ENCODE peak calls at places on chromosomes 13 and 19, in nine cellular contexts. One of them, this sample, is unnamed.

GRCh38 chr13:64675256-64675892 is 2554.8 kb downstream of the PCDH9 start:
- DNase-seq in PC-3: peak; percentile 76
- DNase-seq in CD4-positive, alpha-beta T cell: no peak
- DNase-seq in CD4-positive, alpha-beta memory T cell: no peak
- DNase-seq in CD4-positive, CD25-positive, alpha-beta regulatory T cell: no peak
- DNase-seq in IMR-90: peak; percentile 77
- DNase-seq in pancreas: no peak
- DNase-seq in lower lobe of right lung: no peak
- DNase-seq in RWPE2: no peak
- DNase-seq in this sample: no peak

GRCh38 chr13:107324416-107325204 is 756.7 kb upstream of the ARGLU1 start:
- DNase-seq in lower lobe of right lung: no peak
- DNase-seq in pancreas: no peak
- DNase-seq in IMR-90: peak; percentile 34
- DNase-seq in RWPE2: no peak
- DNase-seq in PC-3: no peak
- DNase-seq in CD4-positive, alpha-beta T cell: no peak
- DNase-seq in CD4-positive, alpha-beta memory T cell: no peak
- DNase-seq in CD4-positive, CD25-positive, alpha-beta regulatory T cell: no peak
- DNase-seq in this sample: no peak

GRCh38 chr13:77507931-77508776 is 27.4 kb upstream of the SCEL start:
- DNase-seq in pancreas: no peak
- DNase-seq in PC-3: peak; percentile 92
- DNase-seq in lower lobe of right lung: no peak
- DNase-seq in IMR-90: peak; percentile 49
- DNase-seq in CD4-positive, alpha-beta memory T cell: no peak
- DNase-seq in CD4-positive, alpha-beta T cell: no peak
- DNase-seq in CD4-positive, CD25-positive, alpha-beta regulatory T cell: no peak
- DNase-seq in RWPE2: peak; percentile 66
- DNase-seq in this sample: no peak

GRCh38 chr19:15714638-15715037 is 13.2 kb upstream of the OR10H2 start:
- DNase-seq in pancreas: no peak
- DNase-seq in IMR-90: no peak
- DNase-seq in PC-3: no peak
- DNase-seq in CD4-positive, alpha-beta T cell: no peak
- DNase-seq in RWPE2: no peak
- DNase-seq in lower lobe of right lung: no peak
- DNase-seq in CD4-positive, CD25-positive, alpha-beta regulatory T cell: no peak
- DNase-seq in CD4-positive, alpha-beta memory T cell: no peak
- DNase-seq in this sample: no peak

GRCh38 chr13:29969286-29969685 is 118.9 kb upstream of the UBL3 start:
- DNase-seq in RWPE2: no peak
- DNase-seq in lower lobe of right lung: no peak
- DNase-seq in PC-3: peak; percentile 74
- DNase-seq in pancreas: no peak
- DNase-seq in IMR-90: peak; percentile 92
- DNase-seq in CD4-positive, alpha-beta memory T cell: no peak
- DNase-seq in CD4-positive, alpha-beta T cell: no peak
- DNase-seq in CD4-positive, CD25-positive, alpha-beta regulatory T cell: no peak
- DNase-seq in this sample: no peak

GRCh38 chr19:41691268-41691970 is 3.3 kb upstream of the CEACAM7 start:
- DNase-seq in CD4-positive, CD25-positive, alpha-beta regulatory T cell: peak; percentile 30
- DNase-seq in CD4-positive, alpha-beta T cell: peak; percentile 16
- DNase-seq in CD4-positive, alpha-beta memory T cell: peak; percentile 22
- DNase-seq in RWPE2: no peak
- DNase-seq in IMR-90: no peak
- DNase-seq in lower lobe of right lung: no peak
- DNase-seq in PC-3: peak; percentile 27
- DNase-seq in pancreas: peak; percentile 48
- DNase-seq in this sample: no peak

GRCh38 chr19:47497073-47497766 is 13.2 kb upstream of the KPTN start:
- DNase-seq in CD4-positive, alpha-beta T cell: no peak
- DNase-seq in CD4-positive, CD25-positive, alpha-beta regulatory T cell: no peak
- DNase-seq in IMR-90: no peak
- DNase-seq in pancreas: no peak
- DNase-seq in RWPE2: no peak
- DNase-seq in PC-3: no peak
- DNase-seq in CD4-positive, alpha-beta memory T cell: no peak
- DNase-seq in lower lobe of right lung: no peak
- DNase-seq in this sample: no peak

GRCh38 chr19:55418185-55418584 is 10.6 kb upstream of the UBE2S start:
- DNase-seq in lower lobe of right lung: no peak
- DNase-seq in CD4-positive, CD25-positive, alpha-beta regulatory T cell: peak; percentile 71
- DNase-seq in PC-3: peak; percentile 93
- DNase-seq in IMR-90: peak; percentile 91
- DNase-seq in pancreas: peak; percentile 68
- DNase-seq in RWPE2: no peak
- DNase-seq in CD4-positive, alpha-beta memory T cell: peak; percentile 61
- DNase-seq in CD4-positive, alpha-beta T cell: peak; percentile 35
- DNase-seq in this sample: no peak

DNA sequence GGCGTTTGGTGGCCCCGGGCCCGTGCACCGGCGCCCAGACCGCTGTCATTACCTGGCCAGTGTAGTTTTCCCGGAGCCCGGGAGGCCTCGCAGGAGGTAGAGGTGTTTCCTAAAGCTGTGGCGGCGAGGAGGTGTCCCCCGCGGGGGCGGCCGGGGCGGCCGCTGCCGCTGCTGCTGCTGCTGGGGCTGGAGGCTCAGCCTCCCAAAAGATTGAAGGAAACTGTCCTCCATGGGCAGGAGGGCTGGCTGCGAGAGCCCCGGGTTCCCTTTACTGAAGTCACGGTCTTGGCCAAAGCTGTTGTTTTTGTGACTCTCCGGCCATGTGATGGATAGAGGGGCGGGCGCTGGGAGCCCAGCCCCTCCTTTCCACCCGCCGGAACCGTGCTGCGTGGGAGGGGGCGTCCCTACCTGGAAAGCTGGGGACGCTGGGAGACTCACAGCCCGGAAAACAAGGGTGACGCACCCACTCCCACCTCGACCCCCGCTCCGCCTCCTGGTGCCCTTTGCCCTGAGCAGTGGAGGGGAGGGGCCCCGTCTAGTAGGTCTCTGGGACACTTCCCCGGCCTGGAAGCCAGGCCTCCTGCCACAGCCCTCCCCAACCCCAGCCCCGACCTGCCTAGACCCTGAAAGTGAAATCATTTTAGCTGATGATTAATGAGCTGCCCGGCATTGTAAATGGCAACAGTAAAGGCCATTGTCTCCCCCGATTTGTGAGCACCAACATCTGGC is at the start of gene N4BP2L1:
- DNase-seq in lower lobe of right lung: peak; percentile 87
- DNase-seq in PC-3: peak; percentile 32
- DNase-seq in pancreas: peak; percentile 76
- DNase-seq in CD4-positive, alpha-beta T cell: peak; percentile 75
- DNase-seq in CD4-positive, alpha-beta memory T cell: peak; percentile 80
- DNase-seq in RWPE2: no peak
- DNase-seq in IMR-90: no peak
- DNase-seq in CD4-positive, CD25-positive, alpha-beta regulatory T cell: peak; percentile 84
- DNase-seq in this sample: peak; percentile 64
- H3K27ac ChIP-seq in lower lobe of right lung: peak within 1 kb of the TSS; percentile 92
- H3K27ac ChIP-seq in PC-3: no peak within 1 kb of the TSS
- H3K27ac ChIP-seq in pancreas: peak within 1 kb of the TSS; percentile 83
- H3K27ac ChIP-seq in CD4-positive, alpha-beta T cell: peak within 1 kb of the TSS; percentile 91
- H3K27ac ChIP-seq in CD4-positive, alpha-beta memory T cell: peak within 1 kb of the TSS; percentile 84
- H3K27ac ChIP-seq in RWPE2: no peak within 1 kb of the TSS
- H3K27ac ChIP-seq in IMR-90: no peak within 1 kb of the TSS
- H3K27ac ChIP-seq in CD4-positive, CD25-positive, alpha-beta regulatory T cell: peak within 1 kb of the TSS; percentile 94
- H3K27ac ChIP-seq in this sample: peak within 1 kb of the TSS; percentile 92

GRCh38 chr19:18876865-18877264 is 19.1 kb downstream of the CERS1 start:
- DNase-seq in pancreas: no peak
- DNase-seq in PC-3: no peak
- DNase-seq in CD4-positive, CD25-positive, alpha-beta regulatory T cell: no peak
- DNase-seq in lower lobe of right lung: no peak
- DNase-seq in RWPE2: no peak
- DNase-seq in IMR-90: no peak
- DNase-seq in CD4-positive, alpha-beta T cell: no peak
- DNase-seq in CD4-positive, alpha-beta memory T cell: no peak
- DNase-seq in this sample: no peak

GRCh38 chr19:18878858-18879578 is 16.9 kb downstream of the CERS1 start:
- DNase-seq in IMR-90: no peak
- DNase-seq in lower lobe of right lung: peak; percentile 39
- DNase-seq in CD4-positive, alpha-beta T cell: no peak
- DNase-seq in pancreas: no peak
- DNase-seq in PC-3: no peak
- DNase-seq in CD4-positive, alpha-beta memory T cell: no peak
- DNase-seq in RWPE2: no peak
- DNase-seq in CD4-positive, CD25-positive, alpha-beta regulatory T cell: no peak
- DNase-seq in this sample: no peak

GRCh38 chr19:18879579-18880373 is 16.2 kb downstream of the CERS1 start:
- DNase-seq in pancreas: no peak
- DNase-seq in CD4-positive, alpha-beta T cell: no peak
- DNase-seq in CD4-positive, CD25-positive, alpha-beta regulatory T cell: peak; percentile 30
- DNase-seq in PC-3: peak; percentile 79
- DNase-seq in CD4-positive, alpha-beta memory T cell: no peak
- DNase-seq in lower lobe of right lung: peak; percentile 50
- DNase-seq in IMR-90: no peak
- DNase-seq in RWPE2: peak; percentile 73
- DNase-seq in this sample: no peak

GRCh38 chr19:18875726-18876125 is 20.2 kb downstream of the CERS1 start:
- DNase-seq in pancreas: no peak
- DNase-seq in CD4-positive, alpha-beta T cell: no peak
- DNase-seq in CD4-positive, CD25-positive, alpha-beta regulatory T cell: no peak
- DNase-seq in lower lobe of right lung: no peak
- DNase-seq in IMR-90: peak; percentile 36
- DNase-seq in PC-3: no peak
- DNase-seq in RWPE2: no peak
- DNase-seq in CD4-positive, alpha-beta memory T cell: no peak
- DNase-seq in this sample: no peak

DNA sequence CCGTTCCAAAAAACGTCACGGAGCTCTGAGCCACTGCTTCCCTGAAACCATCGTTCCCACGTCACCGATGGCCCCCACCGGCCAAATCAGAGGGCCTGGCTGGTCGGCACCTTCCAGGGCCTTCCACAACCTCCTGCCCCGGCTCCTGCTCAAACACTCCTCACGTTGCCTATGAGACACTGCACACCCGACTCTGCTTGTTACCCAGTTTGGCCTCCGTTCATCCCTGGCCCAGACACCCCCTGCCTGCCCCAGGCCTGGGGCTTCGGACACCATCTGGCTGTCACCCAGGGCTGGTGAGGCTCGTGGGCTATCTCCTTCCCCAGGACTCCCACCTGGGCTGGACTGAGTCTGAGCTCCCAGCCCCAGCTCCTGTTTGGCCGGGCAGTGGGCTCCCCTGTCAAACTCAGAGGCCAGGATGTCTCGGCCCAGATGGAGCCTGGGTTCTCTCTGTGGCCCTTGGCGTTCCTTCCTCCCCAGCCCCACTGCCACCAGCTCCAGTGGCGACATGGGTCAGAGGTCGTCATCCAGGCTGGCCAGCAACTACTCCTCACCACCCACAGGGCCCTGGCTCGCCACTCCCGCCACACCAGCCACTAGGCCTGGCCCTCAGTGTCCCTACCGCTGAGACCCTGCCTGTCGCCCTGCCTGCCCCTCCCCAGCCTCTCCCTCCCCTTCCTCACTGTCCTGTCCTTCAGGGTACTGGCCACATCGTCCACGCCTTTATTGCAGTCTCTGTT is 17.7 kb downstream of the CERS1 start:
- DNase-seq in RWPE2: peak; percentile 42
- DNase-seq in CD4-positive, alpha-beta memory T cell: no peak
- DNase-seq in lower lobe of right lung: no peak
- DNase-seq in CD4-positive, CD25-positive, alpha-beta regulatory T cell: no peak
- DNase-seq in pancreas: no peak
- DNase-seq in CD4-positive, alpha-beta T cell: no peak
- DNase-seq in IMR-90: no peak
- DNase-seq in PC-3: no peak
- DNase-seq in this sample: no peak
- H3K9me3 ChIP-seq in RWPE2: no peaks in the 10 kb centered on the region
- H3K9me3 ChIP-seq in CD4-positive, alpha-beta memory T cell: no peaks in the 10 kb centered on the region
- H3K9me3 ChIP-seq in lower lobe of right lung: no peaks in the 10 kb centered on the region
- H3K9me3 ChIP-seq in CD4-positive, CD25-positive, alpha-beta regulatory T cell: no peaks in the 10 kb centered on the region
- H3K9me3 ChIP-seq in pancreas: no peaks in the 10 kb centered on the region
- H3K9me3 ChIP-seq in CD4-positive, alpha-beta T cell: no peaks in the 10 kb centered on the region
- H3K9me3 ChIP-seq in IMR-90: peaks cover 6% of the 10 kb centered on the region
- H3K9me3 ChIP-seq in PC-3: no peaks in the 10 kb centered on the region
- H3K9me3 ChIP-seq in this sample: peaks cover 6% of the 10 kb centered on the region

GRCh38 chr19:39146091-39146490 is 20.5 kb downstream of the PAK4 start:
- DNase-seq in CD4-positive, CD25-positive, alpha-beta regulatory T cell: no peak
- DNase-seq in pancreas: no peak
- DNase-seq in CD4-positive, alpha-beta memory T cell: no peak
- DNase-seq in lower lobe of right lung: no peak
- DNase-seq in CD4-positive, alpha-beta T cell: no peak
- DNase-seq in RWPE2: no peak
- DNase-seq in PC-3: no peak
- DNase-seq in IMR-90: no peak
- DNase-seq in this sample: no peak

GRCh38 chr19:39145180-39145953 is 19.8 kb downstream of the PAK4 start:
- DNase-seq in CD4-positive, alpha-beta T cell: no peak
- DNase-seq in lower lobe of right lung: no peak
- DNase-seq in CD4-positive, alpha-beta memory T cell: no peak
- DNase-seq in PC-3: no peak
- DNase-seq in CD4-positive, CD25-positive, alpha-beta regulatory T cell: no peak
- DNase-seq in pancreas: no peak
- DNase-seq in RWPE2: no peak
- DNase-seq in IMR-90: no peak
- DNase-seq in this sample: no peak

GRCh38 chr19:39146686-39147450 is 21.3 kb downstream of the PAK4 start:
- DNase-seq in CD4-positive, CD25-positive, alpha-beta regulatory T cell: no peak
- DNase-seq in IMR-90: no peak
- DNase-seq in CD4-positive, alpha-beta memory T cell: no peak
- DNase-seq in pancreas: no peak
- DNase-seq in lower lobe of right lung: no peak
- DNase-seq in RWPE2: no peak
- DNase-seq in CD4-positive, alpha-beta T cell: no peak
- DNase-seq in PC-3: no peak
- DNase-seq in this sample: no peak

GRCh38 chr19:39142655-39143054 is 17.1 kb downstream of the PAK4 start:
- DNase-seq in CD4-positive, alpha-beta T cell: no peak
- DNase-seq in RWPE2: no peak
- DNase-seq in pancreas: no peak
- DNase-seq in lower lobe of right lung: no peak
- DNase-seq in CD4-positive, CD25-positive, alpha-beta regulatory T cell: no peak
- DNase-seq in CD4-positive, alpha-beta memory T cell: no peak
- DNase-seq in PC-3: no peak
- DNase-seq in IMR-90: no peak
- DNase-seq in this sample: no peak

GRCh38 chr19:39144487-39145071 is 19.0 kb downstream of the PAK4 start:
- DNase-seq in PC-3: no peak
- DNase-seq in pancreas: no peak
- DNase-seq in CD4-positive, alpha-beta T cell: no peak
- DNase-seq in CD4-positive, CD25-positive, alpha-beta regulatory T cell: no peak
- DNase-seq in IMR-90: peak; percentile 22
- DNase-seq in RWPE2: no peak
- DNase-seq in CD4-positive, alpha-beta memory T cell: no peak
- DNase-seq in lower lobe of right lung: no peak
- DNase-seq in this sample: no peak
- H3K27ac ChIP-seq in PC-3: no peak overlapping the region
- H3K27ac ChIP-seq in pancreas: peak overlapping the region; percentile 80
- H3K27ac ChIP-seq in CD4-positive, alpha-beta T cell: no peak overlapping the region
- H3K27ac ChIP-seq in CD4-positive, CD25-positive, alpha-beta regulatory T cell: no peak overlapping the region
- H3K27ac ChIP-seq in IMR-90: no peak overlapping the region
- H3K27ac ChIP-seq in RWPE2: no peak overlapping the region
- H3K27ac ChIP-seq in CD4-positive, alpha-beta memory T cell: no peak overlapping the region
- H3K27ac ChIP-seq in lower lobe of right lung: peak overlapping the region; percentile 73
- H3K27ac ChIP-seq in this sample: peak overlapping the region; percentile 75

DNA sequence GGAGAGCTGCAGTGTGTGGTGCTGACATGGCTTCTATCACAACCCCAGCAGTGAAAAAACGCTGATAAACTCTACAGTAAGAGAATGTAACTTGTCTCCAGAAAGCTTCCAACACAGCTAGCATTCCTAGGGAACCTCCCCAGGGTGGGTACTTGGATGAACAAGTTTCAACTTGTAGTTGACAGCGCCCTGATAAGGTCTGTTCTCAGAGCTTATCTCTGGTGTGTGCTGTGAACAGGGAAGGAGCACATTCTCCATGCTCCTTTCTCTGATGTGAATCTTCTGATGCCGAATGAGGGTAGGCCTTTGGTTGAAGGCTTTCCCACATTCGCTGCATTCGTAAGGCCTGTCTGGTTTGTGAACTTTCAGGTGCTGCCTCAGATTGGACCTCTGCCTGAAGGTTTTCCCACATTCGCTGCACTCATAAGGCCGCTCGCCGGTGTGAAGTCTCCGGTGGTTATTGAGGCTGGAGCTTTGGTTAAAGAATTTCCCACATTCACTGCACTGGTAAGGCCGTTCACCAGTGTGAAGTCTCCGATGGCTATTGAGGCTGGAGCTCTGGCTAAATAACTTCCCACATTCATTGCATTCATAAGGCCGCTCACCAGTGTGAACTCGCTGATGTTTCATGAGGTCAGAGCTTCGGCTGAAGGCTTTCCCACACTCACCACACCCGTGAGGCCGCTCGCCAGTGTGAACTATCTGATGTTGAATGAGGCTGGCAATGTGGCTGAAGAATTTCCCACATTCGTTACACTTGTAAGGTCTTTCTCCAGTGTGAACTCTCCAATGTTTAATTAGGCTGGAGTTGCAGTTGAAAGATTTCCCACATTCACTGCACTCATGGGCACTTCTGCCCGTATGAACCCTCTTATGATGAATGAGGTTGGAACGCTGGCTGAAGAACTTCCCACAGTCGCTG is 5.9 kb downstream of the ZNF792 start:
- DNase-seq in RWPE2: no peak
- DNase-seq in lower lobe of right lung: no peak
- DNase-seq in CD4-positive, alpha-beta T cell: no peak
- DNase-seq in CD4-positive, alpha-beta memory T cell: no peak
- DNase-seq in IMR-90: no peak
- DNase-seq in PC-3: no peak
- DNase-seq in pancreas: no peak
- DNase-seq in CD4-positive, CD25-positive, alpha-beta regulatory T cell: peak; percentile 22
- DNase-seq in this sample: no peak
- H3K9me3 ChIP-seq in RWPE2: peaks cover 24% of the 10 kb centered on the region
- H3K9me3 ChIP-seq in lower lobe of right lung: peaks cover 83% of the 10 kb centered on the region
- H3K9me3 ChIP-seq in CD4-positive, alpha-beta T cell: peaks cover 89% of the 10 kb centered on the region
- H3K9me3 ChIP-seq in CD4-positive, alpha-beta memory T cell: peaks cover 52% of the 10 kb centered on the region
- H3K9me3 ChIP-seq in IMR-90: peaks cover 41% of the 10 kb centered on the region
- H3K9me3 ChIP-seq in PC-3: peaks cover 49% of the 10 kb centered on the region
- H3K9me3 ChIP-seq in pancreas: peaks cover 2% of the 10 kb centered on the region
- H3K9me3 ChIP-seq in CD4-positive, CD25-positive, alpha-beta regulatory T cell: peaks cover 94% of the 10 kb centered on the region
- H3K9me3 ChIP-seq in this sample: peaks cover 89% of the 10 kb centered on the region